ENCODE peak calls at places on chromosome 6, in seven cellular contexts. Z is osteoblast, J is BJ, P is breast epithelium, S is K562, D is Caco-2, K is fibroblast of lung. R is an unnamed sample.

GRCh38 chr6:139751179-139751578 is 376.7 kb upstream of the CITED2 start:
- DNase-seq in D (no peak), K (no peak), S (no peak), Z (no peak), P (no peak), J (no peak), R (peak)

GRCh38 chr6:154508573-154509375 is 1.7 kb downstream of the CNKSR3 start:
- DNase-seq in D (peak), P (no peak), Z (peak), K (peak), S (peak), J (no peak), R (peak)

GRCh38 chr6:57029213-57029612 is 17.3 kb upstream of the KIAA1586 start:
- DNase-seq in K (no peak), J (no peak), P (no peak), D (peak), S (no peak), Z (no peak), R (no peak)

GRCh38 chr6:67535946-67536345 is 1099.1 kb upstream of the ADGRB3 start:
- DNase-seq in S (no peak), Z (no peak), K (peak), J (no peak), P (no peak), D (no peak), R (peak)

GRCh38 chr6:89007209-89008001 is 44.0 kb upstream of the RNGTT start:
- DNase-seq in K (peak), S (no peak), Z (no peak), P (no peak), J (no peak), D (no peak), R (no peak)

GRCh38 chr6:2940010-2940850 is 31.1 kb downstream of the SERPINB6 start:
- DNase-seq in D (no peak), J (no peak), K (no peak), P (no peak), Z (peak), S (no peak), R (no peak)

GRCh38 chr6:169701218-169701952 is 444 bp downstream of the WDR27 start:
- DNase-seq in S (peak), J (no peak), D (peak), K (no peak), P (no peak), Z (peak), R (no peak)

GRCh38 chr6:29737707-29738630 is 14.7 kb downstream of the HLA-F start:
- DNase-seq in J (no peak), P (no peak), D (peak), K (peak), Z (no peak), S (peak), R (peak)

GRCh38 chr6:157312733-157313132 is 10.6 kb downstream of the TMEM242 start:
- DNase-seq in S (no peak), J (no peak), D (no peak), P (no peak), K (no peak), Z (no peak), R (no peak)

GRCh38 chr6:149614352-149614751 is 34.2 kb downstream of the KATNA1 start:
- DNase-seq in P (no peak), S (no peak), Z (peak), J (no peak), D (no peak), K (peak), R (peak)

GRCh38 chr6:52333840-52334200 is 28.1 kb upstream of the PAQR8 start:
- DNase-seq in K (no peak), P (no peak), Z (no peak), S (peak), D (no peak), J (no peak), R (no peak)

GRCh38 chr6:143513410-143513809 is 1.9 kb upstream of the FUCA2 start:
- DNase-seq in J (no peak), S (peak), P (no peak), D (peak), K (no peak), Z (peak), R (no peak)

GRCh38 chr6:11278207-11278559 is 45.7 kb upstream of the NEDD9 start:
- DNase-seq in K (no peak), J (no peak), D (no peak), Z (no peak), S (no peak), P (no peak), R (no peak)

GRCh38 chr6:14454467-14454763 is 336.8 kb downstream of the CD83 start:
- DNase-seq in P (peak), Z (no peak), K (no peak), J (no peak), D (no peak), S (peak), R (no peak)

GRCh38 chr6:139080255-139080920 is 51.8 kb downstream of the ABRACL start:
- DNase-seq in S (no peak), P (no peak), J (no peak), K (no peak), D (no peak), Z (peak), R (no peak)

GRCh38 chr6:45049188-45049843 is 278.8 kb upstream of the RUNX2 start:
- DNase-seq in Z (no peak), P (no peak), K (no peak), D (no peak), S (peak), J (no peak), R (peak)

GRCh38 chr6:89412071-89413005 is at the start of gene RRAGD:
- DNase-seq in P (peak), S (peak), K (no peak), J (no peak), D (peak), Z (peak), R (no peak)

GRCh38 chr6:69370763-69371162 is 426.0 kb downstream of the LMBRD1 start:
- DNase-seq in J (no peak), D (no peak), P (no peak), S (no peak), Z (no peak), K (no peak), R (no peak)

GRCh38 chr6:25889877-25890853 is 16.1 kb upstream of the SLC17A3 start:
- DNase-seq in D (peak), J (no peak), S (peak), P (no peak), Z (peak), K (peak), R (peak)

GRCh38 chr6:79302341-79302740 is 67.9 kb upstream of the HMGN3 start:
- DNase-seq in J (no peak), S (no peak), D (no peak), P (no peak), Z (peak), K (no peak), R (no peak)

GRCh38 chr6:79305020-79305419 is 70.5 kb upstream of the HMGN3 start:
- DNase-seq in K (no peak), D (no peak), Z (no peak), S (no peak), P (no peak), J (no peak), R (no peak)

GRCh38 chr6:79296211-79296610 is 61.7 kb upstream of the HMGN3 start:
- DNase-seq in Z (no peak), J (no peak), S (no peak), D (no peak), K (no peak), P (no peak), R (no peak)

DNA sequence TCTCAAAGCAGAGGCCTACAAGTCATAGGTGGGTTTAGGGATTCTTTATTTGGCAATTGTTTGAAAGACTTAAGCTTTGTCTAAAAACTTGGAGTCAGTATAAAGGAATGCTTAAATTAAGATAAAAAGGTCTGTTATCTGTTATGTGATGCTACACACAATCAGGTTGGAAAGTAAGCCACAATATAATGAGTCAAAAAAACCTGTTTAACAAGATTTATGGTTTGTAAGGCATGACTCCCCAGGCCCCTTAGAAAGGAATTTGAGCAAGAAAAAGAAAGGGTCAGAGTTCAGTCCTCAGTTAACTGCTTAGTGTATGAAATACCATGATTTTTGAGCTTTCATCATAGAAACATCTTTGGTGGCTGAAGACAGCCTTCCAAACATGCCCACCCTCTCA is 66.8 kb upstream of the HMGN3 start:
- DNase-seq in S (no peak), Z (no peak), J (no peak), D (peak), P (no peak), K (no peak), R (no peak)
- H3K4me3 ChIP-seq in S (no peak), Z (no peak), J (no peak), D (no peak), P (no peak), K (no peak), R (no peak)

DNA sequence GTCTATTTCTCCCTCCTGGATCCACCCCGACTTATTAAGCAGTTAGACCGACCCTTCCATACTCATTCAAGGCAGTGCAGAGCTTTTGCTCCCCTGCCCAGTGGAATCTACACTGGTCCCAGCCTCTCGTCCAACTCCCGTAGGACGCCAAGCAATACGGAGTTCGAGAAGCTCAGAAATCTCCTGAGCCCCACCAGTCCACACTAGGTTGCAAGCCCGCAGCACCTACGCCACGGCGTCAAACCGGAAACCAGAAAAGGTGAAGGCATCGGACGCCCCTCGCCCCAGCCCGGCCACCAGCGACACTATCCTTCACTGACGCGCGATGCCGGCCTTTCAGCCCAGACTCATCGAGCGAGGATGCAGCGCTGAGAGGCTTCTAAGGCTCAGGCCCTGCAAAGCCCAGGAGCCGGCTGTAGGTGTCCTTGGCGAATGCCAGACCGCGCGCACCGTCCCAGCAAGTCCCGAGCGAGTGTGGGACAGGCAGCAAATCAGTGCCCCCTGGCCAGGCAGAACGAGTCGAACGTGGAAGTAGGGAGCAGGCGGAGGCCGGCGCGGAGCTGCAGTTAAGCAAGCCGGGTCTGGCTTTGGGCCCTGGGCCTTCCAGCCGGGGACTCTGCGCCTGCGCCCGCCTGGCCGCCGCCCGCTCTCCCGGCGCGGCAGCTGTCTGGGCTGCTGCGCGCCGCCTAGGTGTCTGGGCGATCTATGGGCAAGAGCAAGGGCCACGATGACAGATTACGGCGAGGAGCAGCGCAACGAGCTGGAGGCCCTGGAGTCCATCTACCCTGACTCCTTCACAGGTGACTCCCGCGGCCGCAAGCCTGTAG is at the start of gene RWDD1:
- DNase-seq in P (peak), S (peak), D (peak), K (peak), J (peak), Z (peak), R (peak)
- TF ChIP-seq CTCF in P (no peak), S (peak), D (no peak), K (no peak), J (peak), Z (no peak), R (no peak)

GRCh38 chr6:27672113-27672799 is 199.4 kb upstream of the ZNF184 start:
- DNase-seq in S (peak), P (no peak), J (no peak), K (peak), D (peak), Z (peak), R (peak)
- H3K4me3 ChIP-seq in S (peak), P (peak), J (no peak), K (peak), D (peak), Z (peak), R (peak)

GRCh38 chr6:31479933-31480535 is 17.9 kb upstream of the MICB start:
- DNase-seq in J (no peak), P (no peak), S (no peak), K (no peak), Z (no peak), D (no peak), R (no peak)
- TF ChIP-seq CTCF in J (no peak), P (no peak), S (no peak), K (no peak), Z (no peak), D (no peak), R (no peak)

DNA sequence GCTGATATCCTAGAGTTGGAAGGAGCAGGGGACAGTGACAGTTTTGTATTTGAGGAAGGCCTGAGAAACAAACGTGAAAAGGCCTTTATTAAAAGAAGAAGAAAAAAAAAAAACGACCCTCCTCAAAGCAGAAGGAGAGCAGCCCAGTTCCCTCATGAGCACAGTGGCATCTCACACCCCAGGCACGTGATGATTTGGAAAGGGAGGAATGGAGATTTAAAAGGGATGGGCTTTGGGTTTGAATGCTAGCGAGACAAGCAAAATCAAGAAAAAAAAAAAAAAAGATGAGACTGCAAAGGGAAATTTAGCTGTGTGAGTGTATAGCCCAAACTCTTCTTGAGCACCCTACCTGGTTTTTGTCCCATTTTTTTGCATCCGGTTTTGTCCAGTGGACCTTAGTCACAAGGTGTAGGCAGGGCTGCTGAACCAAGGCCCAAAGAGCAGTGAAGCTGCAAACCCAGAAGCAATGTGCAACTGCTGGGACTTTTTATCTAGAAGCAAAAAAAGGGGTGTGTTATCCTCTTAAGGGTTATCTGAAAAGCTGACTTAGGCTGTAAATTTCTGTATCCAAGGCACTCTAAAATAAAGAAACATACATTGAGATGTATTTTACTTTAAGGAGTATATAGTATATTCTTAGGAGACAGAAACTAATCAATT is 54.5 kb upstream of the RREB1 start:
- DNase-seq in J (no peak), D (no peak), Z (peak), K (no peak), P (no peak), S (peak), R (no peak)
- H3K4me3 ChIP-seq in J (no peak), D (no peak), Z (no peak), K (no peak), P (no peak), S (no peak), R (no peak)

DNA sequence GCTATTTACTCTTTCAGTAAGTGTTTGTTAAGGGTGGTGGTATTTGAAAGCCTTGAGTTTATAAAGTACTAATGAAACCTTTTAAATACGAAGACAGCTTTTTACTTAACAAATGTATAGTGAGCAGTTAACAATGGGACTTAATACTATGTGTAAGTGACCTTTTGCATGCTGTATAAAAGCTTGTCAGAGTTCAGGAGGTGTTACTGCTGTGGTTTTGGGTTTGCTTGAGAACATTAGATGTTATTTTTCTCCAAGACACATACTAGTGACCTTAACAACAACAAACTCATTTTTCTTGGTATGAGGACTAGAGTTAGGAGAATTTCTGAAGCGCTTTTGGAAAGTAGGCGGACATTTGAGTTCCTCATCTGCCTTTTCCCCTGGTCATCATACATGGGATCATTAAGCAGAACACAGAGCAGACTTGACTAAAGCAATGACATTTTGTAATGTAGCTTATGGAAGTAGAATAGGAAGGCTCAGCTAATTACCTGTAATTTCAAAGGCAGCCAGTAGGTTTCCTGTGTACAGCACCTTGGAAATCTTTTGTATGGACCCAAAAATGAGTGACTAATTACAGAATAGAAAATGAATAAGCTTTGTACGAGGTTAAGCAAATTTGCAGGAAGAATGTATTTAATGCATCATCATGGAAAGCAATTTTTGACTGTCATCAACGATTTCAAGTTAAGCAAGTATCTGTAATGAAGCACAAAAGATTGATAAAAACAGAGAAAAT is 14.1 kb downstream of the CDYL start:
- DNase-seq in D (no peak), S (no peak), J (no peak), Z (no peak), P (no peak), K (no peak), R (no peak)
- TF ChIP-seq CTCF in D (no peak), S (peak), J (peak), Z (peak), P (no peak), K (no peak), R (peak)

GRCh38 chr6:109690373-109690739 is 646 bp downstream of the AK9 start:
- DNase-seq in K (no peak), J (no peak), S (peak), Z (peak), D (peak), P (peak), R (no peak)
- H3K4me3 ChIP-seq in K (peak), J (peak), S (peak), Z (peak), D (peak), P (peak), R (peak)

GRCh38 chr6:83517500-83517899 is 5.2 kb downstream of the PRSS35 start:
- DNase-seq in K (no peak), J (no peak), P (no peak), D (peak), S (no peak), Z (no peak), R (no peak)

GRCh38 chr6:83514877-83515466 is 2.6 kb downstream of the PRSS35 start:
- DNase-seq in P (no peak), J (no peak), D (peak), K (peak), S (peak), Z (peak), R (peak)

DNA sequence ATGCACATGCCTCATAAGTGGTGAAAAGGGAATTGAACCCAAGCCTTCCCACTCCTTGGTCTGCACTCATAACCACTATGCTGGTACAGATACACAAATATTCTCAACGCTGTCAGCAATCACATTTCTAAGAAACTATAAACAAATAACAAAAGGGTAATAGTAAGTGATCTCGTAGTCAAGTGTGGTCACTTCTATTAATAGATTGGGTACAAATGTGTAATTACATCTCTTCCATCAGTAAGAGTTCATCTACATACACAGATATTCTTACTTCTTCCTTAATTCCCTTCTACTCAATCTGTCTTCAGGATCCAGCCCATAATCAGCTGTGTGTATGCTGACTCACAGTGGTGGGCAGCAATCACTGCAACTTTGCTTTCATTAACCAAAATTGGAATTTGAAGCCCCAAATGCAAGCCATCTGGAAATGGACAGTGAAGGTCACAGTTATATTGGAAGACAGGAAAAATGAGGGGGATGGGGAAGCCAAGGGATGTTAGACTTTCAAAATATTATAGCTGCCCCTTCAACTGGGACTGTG is 6.7 kb downstream of the PRSS35 start:
- DNase-seq in Z (peak), D (no peak), S (no peak), J (no peak), K (peak), P (no peak), R (peak)
- TF ChIP-seq CTCF in Z (peak), D (peak), S (peak), J (peak), K (peak), P (no peak), R (peak)

GRCh38 chr6:165959627-165960026 is 208.0 kb downstream of the TBXT start:
- DNase-seq in K (no peak), D (no peak), S (no peak), P (no peak), Z (no peak), J (no peak), R (no peak)
- H3K4me3 ChIP-seq in K (no peak), D (no peak), S (no peak), P (no peak), Z (no peak), J (no peak), R (no peak)

R was measured in fibroblast of mammary gland.